ENCODE peak calls at places on chromosomes 4 and X, in four cellular contexts. J is fibroblast of mammary gland, S is AG04450, C is progenitor cell of endocrine pancreas. O is an unnamed sample.

GRCh38 chrX:110136136-110136535 is 133.2 kb downstream of the TMEM164 start:
- DNase-seq in J (no peak), C (no peak), S (no peak), O (no peak)

GRCh38 chrX:114472788-114473187 is 111.1 kb upstream of the HTR2C start:
- DNase-seq in J (no peak), S (no peak), C (no peak), O (no peak)

GRCh38 chrX:65706041-65706828 is 38.8 kb downstream of the MSN start:
- DNase-seq in S (no peak), J (peak), C (no peak), O (peak)

GRCh38 chr4:2797545-2798305 is 4.8 kb downstream of the SH3BP2 start:
- DNase-seq in J (no peak), C (no peak), S (no peak), O (no peak)

GRCh38 chr4:1711055-1711905 is 839 bp downstream of the SLBP start:
- DNase-seq in J (peak), S (no peak), C (no peak), O (no peak)

GRCh38 chrX:85379174-85379907 is at the start of gene POF1B:
- DNase-seq in C (no peak), S (no peak), J (no peak), O (no peak)

GRCh38 chr4:777520-778262 is 48.2 kb downstream of the CPLX1 start:
- DNase-seq in J (no peak), C (no peak), S (no peak), O (no peak)

GRCh38 chr4:26420903-26421302 is 69.4 kb downstream of the CCKAR start:
- DNase-seq in S (no peak), C (no peak), J (no peak), O (no peak)

GRCh38 chrX:83916525-83916924 is 55.6 kb downstream of the CYLC1 start:
- DNase-seq in C (no peak), S (no peak), J (peak), O (no peak)

GRCh38 chr4:62408467-62408866 is 1208.3 kb downstream of the ADGRL3 start:
- DNase-seq in J (no peak), S (no peak), C (no peak), O (no peak)

GRCh38 chrX:29531336-29531735 is 684.0 kb upstream of the MAGEB2 start:
- DNase-seq in S (no peak), J (no peak), C (no peak), O (no peak)

GRCh38 chrX:118370921-118371624 is 25.2 kb downstream of the WDR44 start:
- DNase-seq in J (peak), S (no peak), C (no peak), O (no peak)

GRCh38 chr4:41307633-41308032 is 50.9 kb downstream of the UCHL1 start:
- DNase-seq in S (no peak), C (no peak), J (no peak), O (no peak)

GRCh38 chrX:12702509-12703091 is 88.6 kb upstream of the PRPS2 start:
- DNase-seq in S (no peak), C (no peak), J (peak), O (no peak)

GRCh38 chr4:31657859-31658258 is 937.7 kb downstream of the PCDH7 start:
- DNase-seq in J (peak), C (no peak), S (no peak), O (no peak)

GRCh38 chr4:153438916-153439756 is 27.0 kb upstream of the TMEM131L start:
- DNase-seq in S (no peak), C (no peak), J (no peak), O (no peak)

GRCh38 chr4:24640433-24640832 is 56.1 kb upstream of the DHX15 start:
- DNase-seq in C (no peak), S (no peak), J (no peak), O (no peak)

GRCh38 chr4:36310237-36310636 is 28.8 kb downstream of the DTHD1 start:
- DNase-seq in S (no peak), J (no peak), C (no peak), O (no peak)

GRCh38 chr4:100644150-100644549 is 126.3 kb upstream of the EMCN start:
- DNase-seq in S (no peak), C (no peak), J (no peak), O (no peak)

GRCh38 chr4:74316397-74316796 is 8.1 kb downstream of the EPGN start:
- DNase-seq in S (no peak), J (no peak), C (no peak), O (no peak)

GRCh38 chr4:152166567-152166966 is 369.3 kb downstream of the FBXW7 start:
- DNase-seq in C (peak), J (peak), S (no peak), O (no peak)

GRCh38 chr4:152165146-152165545 is 370.7 kb downstream of the FBXW7 start:
- DNase-seq in S (no peak), C (no peak), J (no peak), O (peak)

GRCh38 chr4:152162331-152162697 is 373.6 kb downstream of the FBXW7 start:
- DNase-seq in C (no peak), S (no peak), J (no peak), O (no peak)

GRCh38 chr4:152165851-152166250 is 370.0 kb downstream of the FBXW7 start:
- DNase-seq in J (no peak), C (no peak), S (no peak), O (no peak)

DNA sequence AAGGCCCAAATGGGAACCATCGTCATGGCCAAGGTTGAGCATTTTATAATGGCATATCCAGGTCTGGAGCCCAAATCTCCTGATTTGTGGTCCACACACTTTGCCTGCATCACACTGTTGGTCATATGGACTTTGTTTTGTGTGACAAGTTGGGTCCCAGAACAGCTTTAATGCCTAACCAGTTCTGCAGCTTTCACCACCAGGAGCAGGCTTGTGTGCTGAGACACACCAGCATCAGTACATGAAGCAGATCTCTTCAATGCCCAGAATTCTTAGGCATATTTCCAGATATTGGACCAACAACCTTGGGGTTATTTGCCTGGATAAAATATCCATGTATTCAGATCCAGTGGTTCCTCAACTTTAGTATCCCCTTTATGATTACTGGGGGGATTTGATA is 371.3 kb downstream of the FBXW7 start:
- DNase-seq in C (no peak), J (no peak), S (no peak), O (no peak)
- TF ChIP-seq CTCF in C (no peak), J (no peak), S (no peak), O (peak)

DNA sequence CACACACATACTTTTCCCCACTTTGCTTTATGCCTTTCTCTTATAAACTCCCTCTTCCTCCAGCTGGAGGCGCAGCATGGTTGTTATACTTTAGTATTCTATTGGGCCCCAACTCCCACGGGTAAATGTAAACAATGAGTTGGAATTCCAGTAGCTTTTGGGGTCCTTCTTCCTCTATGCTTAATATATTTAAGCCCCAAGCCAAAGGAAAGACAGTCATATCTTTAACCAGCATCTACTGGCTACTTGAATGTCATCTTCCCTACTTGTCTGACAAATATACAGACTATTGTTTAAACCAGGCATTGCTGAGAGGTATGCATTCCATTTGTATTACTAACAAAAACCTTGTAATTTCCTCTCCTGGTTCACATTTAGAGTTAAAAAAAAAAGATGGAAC is 72.9 kb downstream of the WDR19 start:
- DNase-seq in C (no peak), J (peak), S (no peak), O (no peak)
- TF ChIP-seq CTCF in C (no peak), J (peak), S (no peak), O (peak)

GRCh38 chrX:102155806-102156179 is at the start of gene BEX5:
- DNase-seq in J (peak), S (no peak), C (peak), O (peak)

GRCh38 chrX:102154900-102155805 is 624 bp downstream of the BEX5 start:
- DNase-seq in S (no peak), J (no peak), C (no peak), O (no peak)

DNA sequence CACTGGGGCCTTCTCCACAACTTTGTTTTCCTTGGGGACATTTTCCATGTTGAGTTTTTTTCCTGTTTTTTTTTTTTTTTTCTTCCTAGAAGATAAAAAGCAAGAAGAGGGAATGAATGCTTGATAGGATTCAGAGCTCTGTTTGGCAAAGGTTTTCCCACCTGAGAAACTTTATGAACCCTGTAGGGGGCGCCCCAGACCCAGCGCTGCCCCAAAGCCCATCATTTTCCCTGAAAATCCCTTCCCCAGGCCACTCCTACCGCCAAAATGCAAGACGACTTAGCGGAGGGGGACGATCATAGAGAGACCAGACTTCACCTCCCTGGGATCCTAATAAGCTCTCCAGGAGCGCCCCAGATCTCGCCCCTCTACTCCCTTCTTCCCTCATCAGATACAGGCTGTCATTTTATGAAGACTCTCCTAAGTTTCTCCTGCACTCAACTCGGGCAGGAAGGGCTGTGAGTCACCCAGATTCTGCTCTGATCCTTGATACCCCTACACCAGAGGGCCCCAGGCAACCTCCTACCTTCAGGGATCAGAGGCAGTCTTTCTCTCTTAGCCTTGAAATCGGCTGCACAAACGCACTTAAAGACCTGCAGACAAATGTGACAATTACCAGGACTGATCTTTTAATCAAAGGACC is 1.4 kb downstream of the BEX5 start:
- DNase-seq in J (no peak), S (no peak), C (no peak), O (no peak)
- TF ChIP-seq CTCF in J (no peak), S (no peak), C (peak), O (peak)

GRCh38 chr4:105896984-105897760 is 1.9 kb downstream of the NPNT start:
- DNase-seq in C (no peak), S (no peak), J (no peak), O (no peak)

GRCh38 chr4:105895609-105896460 is 564 bp downstream of the NPNT start:
- DNase-seq in J (no peak), C (peak), S (no peak), O (no peak)

GRCh38 chr4:105894570-105895323 is 524 bp upstream of the NPNT start:
- DNase-seq in J (no peak), C (no peak), S (no peak), O (no peak)

GRCh38 chr4:105895324-105895608 is at the start of gene NPNT:
- DNase-seq in S (no peak), C (peak), J (no peak), O (no peak)

DNA sequence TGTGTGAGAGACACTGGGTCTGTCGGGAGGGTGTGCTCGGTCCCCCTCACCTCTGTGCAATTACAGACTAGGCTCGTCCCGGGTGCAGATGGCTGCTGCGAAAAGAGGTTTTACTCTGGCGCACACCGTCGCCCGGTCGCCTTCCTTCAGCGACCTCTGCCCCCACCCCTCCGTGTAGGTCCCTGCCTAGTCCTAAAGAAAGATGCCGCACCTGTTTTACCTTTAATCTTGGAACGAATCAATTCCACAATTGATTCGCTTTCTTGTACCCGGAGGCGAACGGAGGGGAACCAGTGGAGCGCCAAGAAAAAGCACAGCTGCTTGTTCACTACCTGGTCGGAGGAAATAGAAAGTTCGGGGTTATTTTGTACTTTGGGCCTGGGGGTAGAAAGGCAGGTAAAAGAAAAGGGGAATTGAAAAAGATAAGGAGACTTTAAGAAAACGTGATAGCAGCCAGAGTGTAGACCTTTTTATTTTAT is 1.2 kb downstream of the NPNT start:
- DNase-seq in C (no peak), J (no peak), S (no peak), O (no peak)
- TF ChIP-seq CTCF in C (no peak), J (no peak), S (no peak), O (no peak)

DNA sequence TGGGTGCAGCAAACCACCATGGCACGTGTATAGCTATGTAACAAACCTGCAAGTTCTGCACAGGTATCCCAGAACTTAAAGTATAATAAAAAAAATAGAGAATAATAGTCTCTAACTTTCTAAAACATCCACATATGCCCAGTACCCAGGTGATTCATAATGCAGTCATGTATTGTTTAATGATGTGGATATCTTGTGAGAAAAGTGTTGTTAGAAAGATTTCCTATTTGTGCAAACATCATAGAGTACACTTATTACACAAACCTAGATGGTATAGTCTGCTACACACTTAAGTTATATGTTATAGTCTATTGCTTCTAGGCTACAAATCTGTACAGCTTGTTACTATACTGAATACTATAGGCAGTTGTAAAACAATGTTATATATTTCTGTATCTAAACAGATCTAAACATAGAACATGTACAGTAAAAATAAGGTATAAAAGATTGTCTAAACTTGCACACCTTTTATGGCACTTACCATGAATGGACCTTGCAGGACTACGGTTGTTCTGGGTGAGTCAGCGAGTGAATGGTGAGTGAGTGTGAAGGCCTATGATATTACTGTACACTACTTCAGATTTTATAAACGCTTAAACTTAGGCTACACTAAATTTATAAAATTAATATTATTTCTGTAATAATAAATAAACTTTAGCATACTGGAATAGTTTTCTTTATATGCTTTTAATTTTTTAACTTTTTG is 232.2 kb upstream of the SLIT2 start:
- DNase-seq in J (peak), C (no peak), S (no peak), O (no peak)
- TF ChIP-seq CTCF in J (no peak), C (no peak), S (no peak), O (no peak)

DNA sequence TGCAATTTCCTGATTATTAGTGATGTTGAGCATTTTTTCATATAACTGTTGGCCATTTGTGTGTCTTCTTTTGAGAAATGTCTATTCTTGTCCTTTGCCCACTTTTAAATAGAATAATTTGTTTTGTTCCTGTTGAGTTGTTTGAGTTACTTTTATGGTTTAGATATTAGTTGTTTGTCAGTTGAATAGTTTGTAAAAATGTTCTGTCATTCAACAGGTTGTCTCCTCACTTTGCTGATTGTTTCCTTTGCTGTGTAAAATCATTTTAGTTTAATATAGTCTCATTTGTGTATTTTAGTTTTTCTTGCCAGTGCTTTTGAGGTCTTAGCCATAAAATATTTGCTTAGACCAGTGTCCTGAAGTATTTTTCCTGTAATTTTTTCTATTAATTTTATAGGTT is 181.8 kb upstream of the GLRA2 start:
- DNase-seq in S (no peak), J (no peak), C (no peak), O (no peak)
- TF ChIP-seq CTCF in S (no peak), J (no peak), C (no peak), O (no peak)

GRCh38 chrX:130336531-130336930 is 3.2 kb upstream of the SLC25A14 start:
- DNase-seq in J (no peak), S (no peak), C (no peak), O (no peak)

GRCh38 chrX:130330146-130330545 is 9.6 kb upstream of the SLC25A14 start:
- DNase-seq in J (no peak), C (no peak), S (no peak), O (no peak)

DNA sequence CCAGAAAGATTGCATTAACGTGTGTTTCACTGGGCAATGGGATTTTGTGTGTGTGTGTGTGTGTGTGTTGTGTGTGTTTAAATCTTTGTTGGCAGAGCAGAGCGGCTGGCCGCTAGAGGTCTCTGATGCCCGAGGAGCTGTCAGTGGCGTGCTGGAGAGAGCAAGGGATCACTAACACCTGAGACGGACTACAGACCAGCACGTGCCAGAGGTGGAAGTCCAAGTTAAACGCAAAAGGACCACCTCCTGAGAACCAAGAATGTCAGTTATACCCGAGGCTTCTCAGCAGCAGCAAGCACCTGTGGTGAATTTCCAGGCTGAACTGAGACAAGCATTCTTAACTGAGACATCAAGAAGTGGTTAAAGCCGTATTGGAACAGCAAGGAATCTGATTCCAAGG is 9.0 kb upstream of the SLC25A14 start:
- DNase-seq in S (no peak), J (peak), C (peak), O (no peak)
- TF ChIP-seq CTCF in S (peak), J (peak), C (peak), O (peak)

O was measured in epithelial cell of proximal tubule.